ENCODE peak calls at places on chromosomes 4 and X, in six cellular contexts. W, E, H, F, T and K are unnamed samples.

GRCh38 chr4:19214591-19214990 is 1037.1 kb upstream of the SLIT2 start:
- DNase-seq in E (no peak), F (no peak), W (no peak), T (no peak), H (no peak), K (no peak)

GRCh38 chr4:107721436-107722090 is 1.5 kb upstream of the PAPSS1 start:
- DNase-seq in W (no peak), F (peak; percentile 29), T (no peak), H (peak; percentile 57), E (no peak), K (no peak)

GRCh38 chr4:47623916-47624554 is 139.0 kb downstream of the ATP10D start:
- DNase-seq in T (no peak), F (no peak), E (no peak), W (no peak), H (no peak), K (no peak)

GRCh38 chr4:126560794-126561193 is 1072.0 kb upstream of the INTU start:
- DNase-seq in F (no peak), T (no peak), E (no peak), H (no peak), W (no peak), K (no peak)

GRCh38 chrX:46209768-46210167 is 335.5 kb downstream of the ZNF674 start:
- DNase-seq in E (no peak), H (no peak), F (no peak), W (no peak), T (no peak), K (no peak)

GRCh38 chrX:39705299-39705698 is 392.5 kb downstream of the BCOR start:
- DNase-seq in F (peak; percentile 81), E (peak; percentile 89), W (no peak), T (peak; percentile 25), H (peak; percentile 58), K (no peak)

GRCh38 chr4:145034727-145035211 is 63.2 kb downstream of the ANAPC10 start:
- DNase-seq in E (no peak), W (no peak), T (peak; percentile 14), H (no peak), F (no peak), K (no peak)

GRCh38 chr4:142307857-142308256 is 538.2 kb downstream of the INPP4B start:
- DNase-seq in W (no peak), H (peak; percentile 17), F (no peak), E (no peak), T (no peak), K (no peak)

GRCh38 chr4:8228319-8229250 is 29.5 kb downstream of the SH3TC1 start:
- DNase-seq in F (peak; percentile 80), W (no peak), H (peak; percentile 84), E (peak; percentile 86), T (peak; percentile 59), K (no peak)

GRCh38 chr4:138609943-138610350 is 367.8 kb upstream of the SLC7A11 start:
- DNase-seq in W (no peak), H (no peak), F (no peak), E (no peak), T (peak; percentile 4), K (no peak)

GRCh38 chrX:39946822-39947221 is 150.9 kb downstream of the BCOR start:
- DNase-seq in E (no peak), F (no peak), W (no peak), T (no peak), H (no peak), K (no peak)

GRCh38 chr4:81562093-81562492 is 90.4 kb upstream of the RASGEF1B start:
- DNase-seq in W (no peak), H (no peak), T (no peak), E (no peak), F (no peak), K (no peak)

GRCh38 chr4:133865606-133866327 is 335.8 kb downstream of the PABPC4L start:
- DNase-seq in W (no peak), E (no peak), T (peak; percentile 44), H (no peak), F (no peak), K (no peak)

GRCh38 chrX:101062171-101062570 is 10.3 kb upstream of the TRMT2B start:
- DNase-seq in T (no peak), W (no peak), F (no peak), H (no peak), E (no peak), K (no peak)

DNA sequence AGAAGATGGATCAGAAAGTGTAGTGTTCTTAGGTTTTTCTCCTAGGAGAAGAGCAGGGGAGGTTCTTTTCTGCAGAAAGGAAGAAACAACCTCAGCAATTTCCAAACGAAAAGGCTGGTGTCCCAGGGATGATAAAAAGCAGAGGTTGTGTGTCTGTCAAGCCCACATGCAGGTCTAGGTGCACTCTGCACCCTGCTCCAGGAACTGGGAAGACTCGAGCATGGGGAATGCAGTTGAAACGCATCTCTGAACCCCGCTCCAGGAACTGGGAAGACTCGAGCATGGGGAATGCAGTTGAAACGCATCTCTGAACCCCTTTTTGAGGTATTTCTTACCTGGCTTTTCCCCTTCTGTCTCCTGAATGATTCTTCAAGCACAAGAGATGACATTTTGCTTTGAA is 171.2 kb downstream of the LDB2 start:
- DNase-seq in W (no peak), H (no peak), E (no peak), F (no peak), T (no peak), K (no peak)
- TF ChIP-seq CTCF in W (no peak), H (no peak), E (no peak), F (no peak), T (no peak), K (no peak)

GRCh38 chr4:54635329-54635728 is 22.4 kb upstream of the KIT start:
- DNase-seq in W (no peak), E (no peak), H (no peak), T (no peak), F (no peak), K (no peak)
- TF ChIP-seq EP300 in W (no peak), E (no peak), H (no peak), T (no peak), F (no peak), K (no peak)

GRCh38 chrX:10769165-10769564 is 148.8 kb upstream of the MID1 start:
- DNase-seq in F (no peak), H (no peak), W (peak; percentile 36), T (peak; percentile 20), E (no peak), K (no peak)
- TF ChIP-seq CTCF in F (no peak), H (no peak), W (peak; percentile 62), T (peak; percentile 51), E (no peak), K (peak; percentile 23)

GRCh38 chrX:13590914-13591313 is 21.5 kb downstream of the EGFL6 start:
- DNase-seq in W (no peak), E (no peak), F (no peak), T (no peak), H (no peak), K (no peak)
- TF ChIP-seq EP300 in W (no peak), E (no peak), F (no peak), T (no peak), H (no peak), K (no peak)

DNA sequence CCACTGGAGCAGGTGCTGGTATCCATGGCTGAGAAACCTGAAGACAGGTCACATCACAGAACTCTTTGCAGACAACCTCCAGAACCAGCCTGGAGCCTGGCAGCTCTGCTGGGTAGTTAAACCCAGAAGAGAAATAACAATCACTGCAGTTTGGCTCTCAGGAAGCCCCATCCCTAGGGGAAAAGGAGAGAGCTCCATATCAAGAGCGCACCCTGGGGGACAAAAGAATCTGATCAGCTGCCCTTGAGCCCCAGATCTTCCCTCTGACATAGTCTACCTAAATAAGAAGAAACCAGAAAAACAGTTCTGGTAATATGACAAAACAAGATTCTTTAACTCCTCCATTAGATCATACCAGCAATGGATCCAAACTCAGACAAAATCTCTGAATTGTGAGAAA is 823.2 kb upstream of the FRG1 start:
- DNase-seq in W (no peak), E (no peak), F (no peak), T (no peak), H (no peak), K (no peak)
- TF ChIP-seq CTCF in W (no peak), E (no peak), F (no peak), T (no peak), H (no peak), K (no peak)